ENCODE peak calls at places on chromosomes 11 and 22, in six cellular contexts. N is ovary, F is tibial nerve, Z is neuronal stem cell, L is adrenal gland, V is fibroblast of lung. U is an unnamed sample. For H3K4me1, the result is how much of the 10 kb centered on the place peaks cover.

GRCh38 chr11:45215098-45215497 is 68.7 kb downstream of the PRDM11 start:
- DNase-seq in N (no peak), F (no peak), Z (no peak), L (no peak), V (no peak), U (no peak)

GRCh38 chr11:64314146-64314804 is 3.1 kb downstream of the TRMT112 start:
- DNase-seq in N (no peak), F (no peak), Z (no peak), L (no peak), V (no peak), U (no peak)

GRCh38 chr11:130071211-130071712 is 1.6 kb downstream of the APLP2 start:
- DNase-seq in N (no peak), F (no peak), Z (no peak), L (peak), V (peak), U (no peak)

GRCh38 chr11:61544466-61544865 is 35.9 kb downstream of the LRRC10B start:
- DNase-seq in N (no peak), F (no peak), Z (no peak), L (no peak), V (no peak), U (no peak)

GRCh38 chr11:122735031-122735430 is 79.5 kb downstream of the UBASH3B start:
- DNase-seq in N (no peak), F (no peak), Z (no peak), L (no peak), V (no peak), U (no peak)

GRCh38 chr11:108224908-108225786 is 2.3 kb downstream of the ATM start:
- DNase-seq in N (no peak), F (peak), Z (no peak), L (no peak), V (no peak), U (no peak)

GRCh38 chr11:2752923-2753322 is 53.1 kb upstream of the KCNQ1OT1 start:
- DNase-seq in N (no peak), F (no peak), Z (no peak), L (no peak), V (no peak), U (no peak)

GRCh38 chr22:24178021-24178431 is 3.3 kb upstream of the SUSD2 start:
- DNase-seq in N (no peak), F (no peak), Z (no peak), L (no peak), V (no peak), U (no peak)

GRCh38 chr22:31289335-31289734 is 3.0 kb downstream of the PIK3IP1 start:
- DNase-seq in N (peak), F (no peak), Z (no peak), L (no peak), V (no peak), U (no peak)

GRCh38 chr11:96203567-96204365 is 139.2 kb downstream of the MAML2 start:
- DNase-seq in N (no peak), F (no peak), Z (no peak), L (no peak), V (peak), U (no peak)

GRCh38 chr11:12060385-12060980 is 49.9 kb upstream of the MICAL2 start:
- DNase-seq in N (no peak), F (no peak), Z (no peak), L (no peak), V (no peak), U (no peak)

GRCh38 chr11:68825603-68826002 is 16.1 kb downstream of the CPT1A start:
- DNase-seq in N (no peak), F (no peak), Z (no peak), L (no peak), V (no peak), U (no peak)

GRCh38 chr11:105315287-105315686 is 175.7 kb upstream of the CARD18 start:
- DNase-seq in N (no peak), F (no peak), Z (no peak), L (no peak), V (no peak), U (no peak)

GRCh38 chr11:132123854-132124835 is 753.7 kb downstream of the NTM start:
- DNase-seq in N (no peak), F (no peak), Z (no peak), L (no peak), V (no peak), U (no peak)

GRCh38 chr11:66617148-66617814 is 851 bp downstream of the RBM14 start:
- DNase-seq in N (no peak), F (peak), Z (no peak), L (peak), V (peak), U (peak)

GRCh38 chr11:66616379-66617147 is at the start of gene RBM14:
- DNase-seq in N (peak), F (peak), Z (peak), L (peak), V (peak), U (peak)

GRCh38 chr11:66609951-66610617 is 6.3 kb upstream of the RBM14 start:
- DNase-seq in N (no peak), F (no peak), Z (no peak), L (no peak), V (no peak), U (no peak)

GRCh38 chr11:66614073-66614472 is 2.4 kb upstream of the RBM14 start:
- DNase-seq in N (no peak), F (no peak), Z (no peak), L (peak), V (no peak), U (no peak)

GRCh38 chr11:66612458-66612857 is 4.0 kb upstream of the RBM14 start:
- DNase-seq in N (no peak), F (no peak), Z (no peak), L (no peak), V (no peak), U (no peak)
- H3K4me1 ChIP-seq in N (under half), F (under half), Z (under half), L (under half), V (under half), U (under half)

GRCh38 chr22:39384750-39385480 is 14.7 kb upstream of the TAB1 start:
- DNase-seq in N (no peak), F (no peak), Z (peak), L (peak), V (no peak), U (no peak)
- H3K4me1 ChIP-seq in N (under half), F (under half), Z (under half), L (under half), V (under half), U (under half)

GRCh38 chr22:50473855-50474671 is 772 bp downstream of the SBF1 start:
- DNase-seq in N (peak), F (no peak), Z (no peak), L (peak), V (peak), U (no peak)
- H3K4me1 ChIP-seq in N (under half), F (under half), Z (under half), L (under half), V (under half), U (half or more)

GRCh38 chr11:85709983-85710382 is 24.0 kb upstream of the CCDC89 start:
- DNase-seq in N (no peak), F (no peak), Z (no peak), L (no peak), V (peak), U (no peak)
- H3K4me1 ChIP-seq in N (under half), F (under half), Z (under half), L (under half), V (under half), U (under half)

DNA sequence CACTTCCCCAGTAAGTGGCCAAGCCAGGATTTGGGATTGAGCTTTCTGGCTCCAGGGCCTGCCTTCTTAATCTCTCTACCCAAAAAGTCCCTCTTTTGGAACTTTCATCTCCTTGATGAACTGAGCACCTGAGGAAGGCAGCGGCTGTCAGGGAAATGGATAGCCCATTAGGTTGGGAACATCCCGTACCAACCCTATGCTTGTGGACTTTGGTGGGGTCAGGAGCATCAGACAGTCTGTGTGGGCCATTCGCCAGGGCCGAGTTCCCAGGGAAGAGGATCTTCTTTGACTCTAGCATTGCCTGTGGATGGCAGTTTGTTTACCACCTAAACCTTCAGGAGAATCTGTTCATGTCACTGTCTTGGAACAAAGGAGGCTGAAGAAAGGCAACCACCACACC is 30.2 kb downstream of the ARHGEF17 start:
- DNase-seq in N (no peak), F (no peak), Z (no peak), L (no peak), V (no peak), U (no peak)
- H3K4me1 ChIP-seq in N (under half), F (under half), Z (under half), L (under half), V (under half), U (under half)

DNA sequence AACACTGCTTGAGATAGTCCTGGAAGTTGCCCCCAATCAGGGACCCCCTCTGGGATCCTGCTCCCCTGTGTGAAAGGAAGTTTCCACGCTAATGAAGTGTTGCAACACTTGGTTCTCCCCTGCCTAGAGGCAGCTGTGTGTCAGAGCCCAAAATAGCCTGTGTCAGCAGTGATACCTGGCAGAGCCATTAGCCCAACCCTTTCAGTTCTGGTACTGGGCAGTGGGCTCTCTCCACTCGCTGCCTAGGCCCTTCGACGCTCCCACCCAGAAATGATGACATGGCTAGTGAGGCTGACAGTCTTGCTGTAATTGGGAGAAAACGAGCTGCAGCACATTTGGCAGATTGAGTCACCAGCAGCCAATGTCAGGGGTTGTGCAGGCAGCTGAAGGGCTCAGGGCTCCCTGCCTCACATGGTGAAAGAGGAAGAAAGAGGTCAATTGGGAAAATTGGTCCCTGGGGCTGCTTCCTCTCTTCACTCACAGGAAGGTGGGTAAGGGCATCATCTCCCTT is 1.4 kb upstream of the NXF1 start:
- DNase-seq in N (no peak), F (peak), Z (no peak), L (peak), V (peak), U (peak)
- H3K4me1 ChIP-seq in N (under half), F (under half), Z (under half), L (under half), V (under half), U (under half)

GRCh38 chr22:26555478-26555877 is 34.5 kb downstream of the TPST2 start:
- DNase-seq in N (no peak), F (no peak), Z (no peak), L (peak), V (no peak), U (no peak)
- H3K4me1 ChIP-seq in N (under half), F (under half), Z (under half), L (under half), V (under half), U (half or more)

GRCh38 chr11:73380321-73380720 is 4.1 kb downstream of the RELT start:
- DNase-seq in N (no peak), F (no peak), Z (no peak), L (peak), V (no peak), U (peak)
- H3K4me1 ChIP-seq in N (under half), F (under half), Z (under half), L (under half), V (under half), U (half or more)